ENCODE peak calls at places on chromosomes 11 and 22, in ten cellular contexts. S is NCI-H187 treated with DMSO at 0.1 percent for 48 hours; T is activated CD4-positive, alpha-beta T cell treated with anti-CD3 and anti-CD28 coated beads, Interleukin-2, amount 10 ng/mL, durations not matched to agents 7 days and 5 days; E is left colon; R is stimulated activated naive CD8-positive, alpha-beta T cell treated with anti-CD3 and anti-CD28 coated beads, Interleukin-15, amount 100 ng/mL, for 72 hours; O is activated T-cell treated with anti-CD3 and anti-CD28 coated beads for 48 hours; H is neural crest cell; D is GM13977; Z is neural progenitor cell; L is esophagus squamous epithelium. G is an unnamed sample.

GRCh38 chr22:46626911-46627805 is 7.0 kb downstream of the GRAMD4 start:
- DNase-seq in D (no peak), R (no peak), E (no peak), T (no peak), H (no peak), Z (peak), S (no peak), L (no peak), O (no peak), G (no peak)

GRCh38 chr22:44191036-44191454 is 10.3 kb downstream of the PARVG start:
- DNase-seq in D (peak), R (peak), L (no peak), E (no peak), O (peak), S (no peak), T (peak), H (no peak), Z (no peak), G (no peak)

GRCh38 chr11:73810637-73811036 is 23.0 kb downstream of the MRPL48 start:
- DNase-seq in L (no peak), Z (no peak), R (no peak), E (no peak), S (no peak), O (no peak), D (no peak), T (no peak), H (no peak), G (no peak)

GRCh38 chr11:73140213-73141030 is 1.7 kb downstream of the FCHSD2 start:
- DNase-seq in Z (peak), D (no peak), R (no peak), L (no peak), E (no peak), S (peak), O (no peak), T (peak), H (peak), G (peak)

GRCh38 chr11:118924591-118925585 is 838 bp downstream of the BCL9L start:
- DNase-seq in H (no peak), T (peak), E (peak), R (peak), L (no peak), S (no peak), D (peak), O (no peak), Z (peak), G (peak)

GRCh38 chr11:115580416-115580815 is 76.2 kb upstream of the CADM1 start:
- DNase-seq in D (no peak), R (no peak), L (no peak), S (no peak), Z (no peak), O (no peak), H (no peak), T (no peak), E (no peak), G (no peak)

GRCh38 chr11:75576445-75577049 is 14.5 kb downstream of the SERPINH1 start:
- DNase-seq in H (no peak), T (no peak), S (no peak), E (peak), L (no peak), O (no peak), Z (no peak), R (no peak), D (peak), G (peak)

GRCh38 chr22:23481369-23481768 is 98.7 kb downstream of the IGLL1 start:
- DNase-seq in R (no peak), D (no peak), L (no peak), S (no peak), E (no peak), H (no peak), T (no peak), Z (no peak), O (no peak), G (no peak)

GRCh38 chr22:25475554-25476022 is 88.9 kb upstream of the GRK3 start:
- DNase-seq in Z (no peak), H (no peak), D (no peak), O (no peak), L (no peak), T (no peak), E (no peak), R (no peak), S (peak), G (peak)

GRCh38 chr22:28231423-28231822 is 312.4 kb upstream of the PITPNB start:
- DNase-seq in O (no peak), E (no peak), R (no peak), D (no peak), Z (peak), S (no peak), L (no peak), H (no peak), T (no peak), G (no peak)

G was measured in KBM-7.